ENCODE peak calls at places on chromosomes 11 and 22, in seven cellular contexts. P is CD4-positive, alpha-beta T cell; N is fibroblast of pulmonary artery; V is lower lobe of right lung; W is CD8-positive, alpha-beta T cell; H is HFF-Myc; T is psoas muscle. U is an unnamed sample.

GRCh38 chr11:17421781-17422180 is 33.3 kb upstream of the KCNJ11 start:
- DNase-seq in W (no peak), N (no peak), V (peak), T (peak), H (no peak), P (no peak), U (no peak)

GRCh38 chr11:116885951-116886629 is 48.7 kb upstream of the APOA1 start:
- DNase-seq in V (no peak), T (no peak), H (no peak), W (no peak), N (peak), P (no peak), U (no peak)

GRCh38 chr11:128146926-128147605 is 440.3 kb downstream of the ETS1 start:
- DNase-seq in P (no peak), T (no peak), N (no peak), W (no peak), V (no peak), H (no peak), U (no peak)

GRCh38 chr22:17540481-17540880 is 22.8 kb upstream of the SLC25A18 start:
- DNase-seq in W (no peak), V (no peak), N (no peak), P (no peak), H (no peak), T (no peak), U (no peak)

GRCh38 chr11:121207485-121208115 is 85.0 kb upstream of the SC5D start:
- DNase-seq in W (no peak), P (no peak), N (peak), T (no peak), H (no peak), V (no peak), U (no peak)

GRCh38 chr22:26170795-26171194 is 1.5 kb downstream of the SEZ6L start:
- DNase-seq in P (no peak), H (no peak), T (no peak), N (no peak), W (no peak), V (no peak), U (no peak)

GRCh38 chr22:50084085-50084484 is 1.1 kb downstream of the MLC1 start:
- DNase-seq in W (no peak), V (no peak), P (no peak), N (no peak), T (no peak), H (no peak), U (no peak)

GRCh38 chr11:126791446-126791845 is 209.1 kb downstream of the KIRREL3 start:
- DNase-seq in H (no peak), P (no peak), N (no peak), T (no peak), W (no peak), V (no peak), U (no peak)

GRCh38 chr11:106706355-106706754 is 311.9 kb downstream of the GUCY1A2 start:
- DNase-seq in V (no peak), N (peak), H (peak), W (no peak), T (no peak), P (no peak), U (no peak)

GRCh38 chr11:65206441-65206841 is 24.7 kb downstream of the CAPN1 start:
- DNase-seq in N (no peak), H (no peak), W (no peak), V (no peak), T (peak), P (no peak), U (no peak)

GRCh38 chr11:76803023-76803422 is 19.9 kb downstream of the TSKU start:
- DNase-seq in W (no peak), N (peak), T (no peak), H (no peak), V (no peak), P (no peak), U (no peak)

GRCh38 chr11:95674669-95675358 is 114.8 kb downstream of the FAM76B start:
- DNase-seq in N (no peak), T (no peak), H (no peak), W (peak), V (no peak), P (peak), U (no peak)

GRCh38 chr11:33624082-33624481 is 76.5 kb downstream of the C11orf91 start:
- DNase-seq in P (no peak), T (peak), N (no peak), V (no peak), H (no peak), W (no peak), U (no peak)

GRCh38 chr11:61104963-61105362 is 2.7 kb downstream of the CD5 start:
- DNase-seq in V (no peak), W (no peak), H (no peak), T (no peak), P (no peak), N (no peak), U (no peak)

GRCh38 chr11:62506413-62506940 is 40.1 kb downstream of the AHNAK start:
- DNase-seq in N (no peak), H (no peak), V (no peak), W (no peak), T (peak), P (no peak), U (no peak)

GRCh38 chr22:36977401-36977861 is 41.8 kb downstream of the TST start:
- DNase-seq in T (peak), V (peak), H (no peak), P (peak), N (no peak), W (peak), U (no peak)

GRCh38 chr22:33918676-33919590 is 1.3 kb downstream of the LARGE1 start:
- DNase-seq in N (no peak), H (no peak), W (no peak), V (no peak), T (no peak), P (no peak), U (no peak)

GRCh38 chr22:49213731-49214352 is 613.8 kb downstream of the BRD1 start:
- DNase-seq in T (no peak), N (no peak), V (peak), P (no peak), W (no peak), H (no peak), U (no peak)

GRCh38 chr22:46378499-46379300 is 43.2 kb downstream of the TRMU start:
- DNase-seq in P (no peak), W (no peak), N (no peak), T (no peak), H (no peak), V (peak), U (no peak)

GRCh38 chr22:19149047-19149883 is 827 bp downstream of the GSC2 start:
- DNase-seq in V (no peak), T (no peak), P (peak), N (no peak), W (peak), H (no peak), U (no peak)

GRCh38 chr11:96256604-96257003 is 86.4 kb downstream of the MAML2 start:
- DNase-seq in N (no peak), H (no peak), W (no peak), P (no peak), T (no peak), V (no peak), U (no peak)

GRCh38 chr11:46238078-46238966 is 39.1 kb upstream of the CREB3L1 start:
- DNase-seq in H (no peak), N (peak), W (peak), T (peak), V (peak), P (peak), U (peak)

GRCh38 chr22:45240137-45240809 is 421 bp downstream of the KIAA0930 start:
- DNase-seq in W (peak), T (peak), P (peak), V (peak), H (no peak), N (no peak), U (no peak)

GRCh38 chr22:45001653-45002052 is 8.2 kb downstream of the PHF21B start:
- DNase-seq in P (no peak), T (no peak), N (no peak), H (no peak), V (no peak), W (no peak), U (no peak)

GRCh38 chr11:112024178-112024777 is 930 bp upstream of the DLAT start:
- DNase-seq in T (no peak), P (no peak), H (no peak), N (no peak), V (no peak), W (no peak), U (no peak)

GRCh38 chr22:27299181-27300085 is 502.1 kb downstream of the MN1 start:
- DNase-seq in N (no peak), T (no peak), V (no peak), P (no peak), H (no peak), W (no peak), U (no peak)

GRCh38 chr11:107018902-107019493 is 722 bp upstream of the GUCY1A2 start:
- DNase-seq in W (no peak), H (no peak), V (peak), N (peak), P (no peak), T (peak), U (no peak)

GRCh38 chr11:113577356-113578163 is 102.4 kb upstream of the DRD2 start:
- DNase-seq in N (no peak), P (no peak), H (no peak), V (no peak), T (no peak), W (no peak), U (no peak)

GRCh38 chr22:32615874-32616564 is 141.4 kb downstream of the FBXO7 start:
- DNase-seq in V (no peak), N (no peak), W (no peak), T (no peak), H (no peak), P (no peak), U (no peak)

GRCh38 chr22:25049770-25050169 is 97.3 kb downstream of the KIAA1671 start:
- DNase-seq in W (no peak), P (no peak), V (no peak), N (no peak), H (no peak), T (no peak), U (no peak)

GRCh38 chr22:25051983-25052710 is 99.6 kb downstream of the KIAA1671 start:
- DNase-seq in N (no peak), P (no peak), W (no peak), H (no peak), T (no peak), V (no peak), U (no peak)

GRCh38 chr22:25050566-25050965 is 98.0 kb downstream of the KIAA1671 start:
- DNase-seq in W (no peak), P (no peak), N (no peak), V (no peak), H (no peak), T (no peak), U (no peak)

GRCh38 chr22:25048659-25049657 is 96.4 kb downstream of the KIAA1671 start:
- DNase-seq in W (peak), H (peak), P (peak), N (peak), T (peak), V (peak), U (peak)

GRCh38 chr22:25051073-25051472 is 98.6 kb downstream of the KIAA1671 start:
- DNase-seq in N (no peak), T (no peak), W (no peak), V (no peak), H (no peak), P (no peak), U (no peak)
- TF ChIP-seq CTCF in N (peak), T (peak), W (peak), V (peak), H (peak), P (no peak), U (no peak)

GRCh38 chr22:22061085-22062077 is 78.8 kb upstream of the TOP3B start:
- DNase-seq in N (peak), T (no peak), V (no peak), W (no peak), H (no peak), P (no peak), U (no peak)
- TF ChIP-seq CTCF in N (peak), T (peak), V (no peak), W (no peak), H (no peak), P (no peak), U (no peak)

DNA sequence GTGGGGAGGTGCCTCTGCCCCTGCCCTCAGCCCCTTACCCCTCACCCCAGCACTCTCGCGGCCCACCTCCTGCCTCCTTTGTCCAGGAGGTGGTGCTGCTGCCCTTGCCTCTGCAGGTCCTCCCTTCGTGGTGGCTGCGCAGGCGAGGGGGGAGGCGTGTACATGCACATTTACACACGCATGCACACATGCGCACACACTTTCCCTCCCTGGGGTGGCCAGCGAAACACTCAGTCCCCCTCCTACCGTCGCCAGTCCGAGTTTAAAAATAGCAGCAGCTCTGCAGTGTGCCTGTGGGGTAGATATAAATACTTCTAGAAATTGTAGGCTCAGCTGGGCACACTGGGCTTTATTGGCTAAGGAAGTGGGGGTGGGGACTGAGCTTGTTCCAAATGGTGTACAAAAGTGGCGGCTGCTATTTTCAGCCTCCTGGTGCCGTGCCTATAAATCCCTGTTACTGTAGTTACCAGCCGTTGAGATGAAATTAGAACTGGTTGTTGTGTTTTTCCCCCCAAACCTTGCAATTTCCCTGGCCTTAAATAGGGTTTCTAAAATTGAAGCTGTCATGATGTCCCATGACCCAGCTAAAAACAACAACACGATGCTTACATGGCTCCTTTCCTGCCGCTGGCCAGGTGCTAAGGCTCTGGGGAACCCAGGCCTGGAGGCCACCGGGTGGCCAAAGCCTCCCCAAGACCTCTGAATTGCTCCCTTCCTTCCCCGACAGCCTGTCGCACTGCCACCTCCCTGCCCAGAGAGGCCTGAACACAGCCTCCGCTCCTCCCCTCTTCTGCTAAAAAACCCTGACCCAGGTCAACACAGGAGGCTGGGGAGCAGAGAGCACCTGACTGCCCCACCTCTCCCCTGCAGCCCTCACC is 12.4 kb downstream of the PICK1 start:
- DNase-seq in T (peak), V (no peak), H (no peak), W (no peak), P (no peak), N (peak), U (no peak)
- TF ChIP-seq CTCF in T (peak), V (peak), H (peak), W (no peak), P (no peak), N (peak), U (no peak)

DNA sequence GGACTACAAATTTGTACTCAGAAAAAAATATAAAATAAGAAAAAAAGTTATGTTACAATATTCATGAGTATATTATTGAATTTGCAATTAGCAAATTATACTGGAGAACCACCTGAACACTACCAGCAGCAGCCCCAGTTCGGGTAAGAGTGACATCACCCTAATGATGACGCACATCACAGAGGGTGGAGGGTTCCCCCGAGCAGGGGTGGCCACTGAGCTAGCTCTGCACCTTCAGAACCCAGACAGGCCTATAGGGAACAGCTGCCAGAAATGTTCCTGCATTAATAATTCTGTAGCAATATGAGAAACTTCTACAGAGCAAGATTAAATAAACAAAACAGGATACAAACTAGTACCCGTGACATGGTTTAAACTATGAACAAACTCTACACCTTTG is 17.5 kb upstream of the ARAP1 start:
- DNase-seq in T (no peak), V (no peak), P (no peak), N (no peak), H (no peak), W (no peak), U (no peak)
- TF ChIP-seq CTCF in T (no peak), V (no peak), P (no peak), N (no peak), H (no peak), W (no peak), U (no peak)

GRCh38 chr11:7575841-7576451 is 62.1 kb downstream of the PPFIBP2 start:
- DNase-seq in T (peak), H (no peak), P (no peak), N (no peak), W (no peak), V (no peak), U (no peak)
- TF ChIP-seq CTCF in T (no peak), H (no peak), P (no peak), N (no peak), W (no peak), V (no peak), U (no peak)

DNA sequence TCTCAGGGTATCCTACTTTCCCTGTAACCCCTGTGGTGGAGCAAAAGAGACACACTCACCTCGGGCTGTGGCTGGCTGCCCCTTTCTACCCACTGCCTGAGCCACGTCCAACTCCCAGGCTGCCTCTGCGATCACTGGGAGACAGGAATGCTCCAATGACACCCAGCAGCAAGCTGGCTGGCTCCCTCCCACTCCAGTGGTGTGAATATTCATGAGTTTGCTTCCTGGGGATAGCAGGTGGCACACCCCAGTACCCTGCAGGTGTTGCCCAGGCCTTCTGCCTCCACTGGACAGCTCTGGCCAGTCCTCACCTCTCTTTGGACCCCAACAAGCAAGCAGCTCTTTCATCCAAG is 9.7 kb downstream of the GAL3ST1 start:
- DNase-seq in V (no peak), P (no peak), N (no peak), W (no peak), T (no peak), H (no peak), U (no peak)
- TF ChIP-seq CTCF in V (no peak), P (no peak), N (no peak), W (no peak), T (no peak), H (no peak), U (no peak)

U was measured in omental fat pad.